ENCODE peak calls at places on chromosomes 16 and 17, in five cellular contexts. G, O, D, X and N are unnamed samples.
A peak's percentile ranks its signal among the peaks of the same experiment; 100 is the strongest.

GRCh38 chr17:73720187-73720834 is 76.1 kb upstream of the SDK2 start:
- DNase-seq in X (no peak), G (no peak), O (no peak), D (no peak), N (no peak)

GRCh38 chr16:58026139-58026704 is 668 bp downstream of the MMP15 start:
- DNase-seq in O (peak; percentile 25), G (peak; percentile 40), D (peak; percentile 68), X (no peak), N (no peak)

GRCh38 chr16:28882476-28883180 is 4.3 kb downstream of the ATP2A1 start:
- DNase-seq in D (no peak), G (no peak), X (no peak), O (no peak), N (no peak)

GRCh38 chr17:39404542-39405378 is 3.3 kb upstream of the FBXL20 start:
- DNase-seq in G (peak; percentile 85), D (no peak), X (no peak), O (peak; percentile 93), N (no peak)

GRCh38 chr16:30184430-30185140 is 1.2 kb downstream of the CORO1A start:
- DNase-seq in G (peak; percentile 13), X (peak; percentile 42), O (no peak), D (peak; percentile 47), N (no peak)

GRCh38 chr17:924711-925480 is 54.7 kb downstream of the NXN start:
- DNase-seq in X (no peak), O (no peak), G (no peak), D (no peak), N (no peak)

GRCh38 chr17:4587195-4587594 is 2.9 kb downstream of the SMTNL2 start:
- DNase-seq in X (no peak), D (no peak), G (no peak), O (no peak), N (no peak)

GRCh38 chr17:49018673-49019215 is 21.6 kb downstream of the IGF2BP1 start:
- DNase-seq in G (no peak), O (no peak), X (no peak), D (no peak), N (no peak)

GRCh38 chr17:48625502-48626201 is 506 bp downstream of the HOXB9 start:
- DNase-seq in G (no peak), D (no peak), X (peak; percentile 37), O (no peak), N (no peak)

GRCh38 chr17:63032141-63032540 is 66.1 kb downstream of the TANC2 start:
- DNase-seq in X (no peak), O (no peak), D (no peak), G (no peak), N (no peak)

GRCh38 chr16:86968866-86969265 is 348.3 kb downstream of the C16orf95 start:
- DNase-seq in D (no peak), O (no peak), X (no peak), G (no peak), N (no peak)

GRCh38 chr17:81210466-81210865 is 12.3 kb downstream of the CEP131 start:
- DNase-seq in X (no peak), O (no peak), D (no peak), G (no peak), N (no peak)

GRCh38 chr17:27497696-27498095 is 41.4 kb downstream of the KSR1 start:
- DNase-seq in D (no peak), X (no peak), O (no peak), G (no peak), N (no peak)

GRCh38 chr16:28933176-28933575 is 1.4 kb downstream of the CD19 start:
- DNase-seq in X (no peak), O (no peak), D (no peak), G (no peak), N (no peak)

GRCh38 chr17:47423406-47424295 is 99.9 kb downstream of the EFCAB13 start:
- DNase-seq in G (peak; percentile 5), X (no peak), D (peak; percentile 42), O (no peak), N (no peak)

GRCh38 chr16:1008085-1008484 is 26.5 kb downstream of the SOX8 start:
- DNase-seq in O (no peak), D (no peak), X (no peak), G (no peak), N (no peak)

GRCh38 chr16:4293822-4294457 is 21.1 kb upstream of the TFAP4 start:
- DNase-seq in G (peak; percentile 87), D (peak; percentile 73), O (peak; percentile 71), X (no peak), N (peak; percentile 72)

GRCh38 chr17:35286120-35286781 is 43.4 kb downstream of the SLFN5 start:
- DNase-seq in X (no peak), G (peak; percentile 24), O (peak; percentile 20), D (no peak), N (no peak)

GRCh38 chr16:4679854-4680636 is 13.3 kb upstream of the NUDT16L1 start:
- DNase-seq in G (no peak), O (no peak), X (no peak), D (peak; percentile 92), N (peak; percentile 87)

GRCh38 chr17:45973943-45974859 is 24.8 kb upstream of the STH start:
- DNase-seq in O (no peak), X (no peak), D (no peak), G (no peak), N (no peak)

GRCh38 chr17:45052052-45052772 is 780 bp upstream of the DCAKD start:
- DNase-seq in D (peak; percentile 60), X (peak; percentile 40), O (peak; percentile 54), G (peak; percentile 35), N (peak; percentile 70)

GRCh38 chr17:2400474-2400866 is 390 bp downstream of the MNT start:
- DNase-seq in D (peak; percentile 76), X (peak; percentile 42), G (peak; percentile 66), O (peak; percentile 47), N (peak; percentile 84)

GRCh38 chr17:65170839-65171238 is 33.7 kb downstream of the RGS9 start:
- DNase-seq in X (no peak), D (no peak), G (peak; percentile 80), O (no peak), N (no peak)

GRCh38 chr16:72637306-72637705 is 410.6 kb downstream of the ZFHX3 start:
- DNase-seq in G (peak; percentile 72), X (no peak), O (peak; percentile 82), D (no peak), N (no peak)

GRCh38 chr16:4535627-4536108 is 2.9 kb downstream of the CDIP1 start:
- DNase-seq in O (no peak), X (no peak), D (no peak), G (no peak), N (no peak)

GRCh38 chr16:35203636-35204035 is 1744.2 kb downstream of the TP53TG3F start:
- DNase-seq in G (no peak), D (no peak), O (no peak), X (no peak), N (no peak)

GRCh38 chr16:89629827-89630610 is 16.6 kb downstream of the DPEP1 start:
- DNase-seq in G (no peak), O (no peak), X (no peak), D (no peak), N (no peak)

GRCh38 chr16:72203401-72203800 is 31.4 kb upstream of the PMFBP1 start:
- DNase-seq in X (no peak), G (peak; percentile 47), D (no peak), O (peak; percentile 58), N (no peak)

GRCh38 chr16:3662601-3663000 is 8.1 kb downstream of the DNASE1 start:
- DNase-seq in D (no peak), X (no peak), G (no peak), O (no peak), N (no peak)

GRCh38 chr17:72465191-72466024 is 344.6 kb downstream of the SOX9 start:
- DNase-seq in X (no peak), D (no peak), O (peak; percentile 91), G (peak; percentile 81), N (no peak)

GRCh38 chr16:66459878-66460277 is 32.8 kb downstream of the BEAN1 start:
- DNase-seq in D (peak; percentile 19), G (peak; percentile 10), X (no peak), O (no peak), N (peak; percentile 25)

GRCh38 chr17:28216528-28216927 is 102.5 kb upstream of the TMEM97 start:
- DNase-seq in D (no peak), X (no peak), O (peak; percentile 79), G (peak; percentile 45), N (no peak)

GRCh38 chr16:85508993-85509392 is 104.1 kb upstream of the GSE1 start:
- DNase-seq in O (no peak), X (no peak), D (no peak), G (no peak), N (no peak)

GRCh38 chr16:49365711-49366509 is 7.7 kb upstream of the C16orf78 start:
- DNase-seq in G (no peak), X (no peak), D (no peak), O (no peak), N (no peak)

GRCh38 chr16:74304164-74304834 is 7.7 kb downstream of the PSMD7 start:
- DNase-seq in G (peak; percentile 43), O (peak; percentile 13), D (no peak), X (no peak), N (no peak)

GRCh38 chr16:13178318-13178717 is 276.9 kb downstream of the SHISA9 start:
- DNase-seq in O (no peak), D (no peak), X (no peak), G (no peak), N (no peak)

GRCh38 chr17:78484300-78485159 is 92.7 kb downstream of the DNAH17 start:
- DNase-seq in D (no peak), X (peak; percentile 40), O (no peak), G (peak; percentile 18), N (no peak)